ENCODE peak calls at places on chromosomes 12 and 14, in six cellular contexts. One of them, this sample, is unnamed.

GRCh38 chr14:91606851-91607250 is 96.7 kb upstream of the PPP4R3A start:
- DNase-seq in fibroblast of pulmonary artery: peak
- DNase-seq in lower leg skin: no peak
- DNase-seq in fibroblast of lung: no peak
- DNase-seq in ascending aorta: no peak
- DNase-seq in GM12865: no peak
- DNase-seq in this sample: no peak

GRCh38 chr12:61920230-61920629 is 340.0 kb upstream of the USP15 start:
- DNase-seq in lower leg skin: no peak
- DNase-seq in fibroblast of lung: no peak
- DNase-seq in GM12865: no peak
- DNase-seq in fibroblast of pulmonary artery: no peak
- DNase-seq in ascending aorta: no peak
- DNase-seq in this sample: no peak

GRCh38 chr14:92471919-92472318 is 41.7 kb upstream of the RIN3 start:
- DNase-seq in fibroblast of lung: peak
- DNase-seq in fibroblast of pulmonary artery: peak
- DNase-seq in lower leg skin: no peak
- DNase-seq in ascending aorta: no peak
- DNase-seq in GM12865: no peak
- DNase-seq in this sample: no peak

GRCh38 chr14:36281309-36281708 is 39.1 kb downstream of the MBIP start:
- DNase-seq in GM12865: no peak
- DNase-seq in fibroblast of pulmonary artery: peak
- DNase-seq in fibroblast of lung: no peak
- DNase-seq in lower leg skin: no peak
- DNase-seq in ascending aorta: no peak
- DNase-seq in this sample: no peak

GRCh38 chr12:106978035-106978800 is 8.7 kb downstream of the MTERF2 start:
- DNase-seq in fibroblast of lung: peak
- DNase-seq in fibroblast of pulmonary artery: peak
- DNase-seq in GM12865: no peak
- DNase-seq in ascending aorta: no peak
- DNase-seq in lower leg skin: no peak
- DNase-seq in this sample: no peak

GRCh38 chr12:58931518-58931917 is 11.2 kb upstream of the LRIG3 start:
- DNase-seq in ascending aorta: no peak
- DNase-seq in lower leg skin: no peak
- DNase-seq in fibroblast of pulmonary artery: no peak
- DNase-seq in fibroblast of lung: no peak
- DNase-seq in GM12865: no peak
- DNase-seq in this sample: no peak

GRCh38 chr12:105982022-105982421 is 156.7 kb downstream of the NUAK1 start:
- DNase-seq in fibroblast of pulmonary artery: no peak
- DNase-seq in fibroblast of lung: no peak
- DNase-seq in GM12865: no peak
- DNase-seq in ascending aorta: no peak
- DNase-seq in lower leg skin: no peak
- DNase-seq in this sample: no peak

GRCh38 chr12:68821357-68822188 is 13.6 kb downstream of the MDM2 start:
- DNase-seq in fibroblast of pulmonary artery: no peak
- DNase-seq in lower leg skin: no peak
- DNase-seq in GM12865: no peak
- DNase-seq in ascending aorta: no peak
- DNase-seq in fibroblast of lung: no peak
- DNase-seq in this sample: no peak

GRCh38 chr12:122819209-122819805 is 15.9 kb upstream of the HIP1R start:
- DNase-seq in ascending aorta: no peak
- DNase-seq in GM12865: no peak
- DNase-seq in lower leg skin: no peak
- DNase-seq in fibroblast of pulmonary artery: no peak
- DNase-seq in fibroblast of lung: no peak
- DNase-seq in this sample: no peak

GRCh38 chr12:5989621-5990020 is 44.6 kb upstream of the ANO2 start:
- DNase-seq in fibroblast of lung: no peak
- DNase-seq in fibroblast of pulmonary artery: no peak
- DNase-seq in lower leg skin: no peak
- DNase-seq in ascending aorta: no peak
- DNase-seq in GM12865: no peak
- DNase-seq in this sample: no peak

GRCh38 chr14:102988054-102988453 is 65.6 kb downstream of the AMN start:
- DNase-seq in ascending aorta: no peak
- DNase-seq in fibroblast of lung: no peak
- DNase-seq in lower leg skin: no peak
- DNase-seq in GM12865: no peak
- DNase-seq in fibroblast of pulmonary artery: peak
- DNase-seq in this sample: no peak

GRCh38 chr12:13948631-13949030 is 32.8 kb downstream of the GRIN2B start:
- DNase-seq in fibroblast of pulmonary artery: no peak
- DNase-seq in lower leg skin: no peak
- DNase-seq in ascending aorta: no peak
- DNase-seq in fibroblast of lung: no peak
- DNase-seq in GM12865: no peak
- DNase-seq in this sample: no peak

GRCh38 chr14:102507026-102507860 is 2.3 kb downstream of the ANKRD9 start:
- DNase-seq in GM12865: no peak
- DNase-seq in lower leg skin: no peak
- DNase-seq in fibroblast of pulmonary artery: no peak
- DNase-seq in ascending aorta: no peak
- DNase-seq in fibroblast of lung: no peak
- DNase-seq in this sample: no peak

GRCh38 chr14:92633724-92634123 is 114.7 kb downstream of the LGMN start:
- DNase-seq in GM12865: peak
- DNase-seq in fibroblast of lung: peak
- DNase-seq in fibroblast of pulmonary artery: peak
- DNase-seq in ascending aorta: no peak
- DNase-seq in lower leg skin: no peak
- DNase-seq in this sample: no peak

GRCh38 chr14:44742202-44742601 is 219.5 kb downstream of the KLHL28 start:
- DNase-seq in fibroblast of pulmonary artery: no peak
- DNase-seq in ascending aorta: no peak
- DNase-seq in GM12865: no peak
- DNase-seq in lower leg skin: no peak
- DNase-seq in fibroblast of lung: no peak
- DNase-seq in this sample: no peak

GRCh38 chr12:42130670-42131402 is 13.8 kb downstream of the GXYLT1 start:
- DNase-seq in ascending aorta: peak
- DNase-seq in GM12865: no peak
- DNase-seq in fibroblast of pulmonary artery: peak
- DNase-seq in fibroblast of lung: peak
- DNase-seq in lower leg skin: peak
- DNase-seq in this sample: no peak

GRCh38 chr12:94458882-94459772 is 540 bp downstream of the CEP83 start:
- DNase-seq in ascending aorta: no peak
- DNase-seq in GM12865: no peak
- DNase-seq in fibroblast of pulmonary artery: peak
- DNase-seq in lower leg skin: no peak
- DNase-seq in fibroblast of lung: peak
- DNase-seq in this sample: no peak

GRCh38 chr14:101235042-101235871 is 326.0 kb upstream of the DIO3 start:
- DNase-seq in fibroblast of lung: peak
- DNase-seq in ascending aorta: peak
- DNase-seq in GM12865: peak
- DNase-seq in lower leg skin: peak
- DNase-seq in fibroblast of pulmonary artery: peak
- DNase-seq in this sample: no peak

GRCh38 chr12:45216297-45216982 is 545 bp downstream of the ANO6 start:
- DNase-seq in lower leg skin: peak
- DNase-seq in fibroblast of pulmonary artery: peak
- DNase-seq in GM12865: peak
- DNase-seq in fibroblast of lung: peak
- DNase-seq in ascending aorta: peak
- DNase-seq in this sample: peak

GRCh38 chr12:79451988-79452387 is 238.8 kb downstream of the PAWR start:
- DNase-seq in ascending aorta: peak
- DNase-seq in fibroblast of pulmonary artery: peak
- DNase-seq in fibroblast of lung: peak
- DNase-seq in lower leg skin: peak
- DNase-seq in GM12865: no peak
- DNase-seq in this sample: no peak

GRCh38 chr14:101554991-101555668 is 6.2 kb upstream of the DIO3 start:
- DNase-seq in fibroblast of pulmonary artery: no peak
- DNase-seq in fibroblast of lung: no peak
- DNase-seq in GM12865: no peak
- DNase-seq in ascending aorta: no peak
- DNase-seq in lower leg skin: no peak
- DNase-seq in this sample: no peak

GRCh38 chr12:4700621-4701026 is 19.6 kb upstream of the GALNT8 start:
- DNase-seq in fibroblast of pulmonary artery: peak
- DNase-seq in ascending aorta: peak
- DNase-seq in fibroblast of lung: peak
- DNase-seq in GM12865: no peak
- DNase-seq in lower leg skin: no peak
- DNase-seq in this sample: no peak

GRCh38 chr12:130394906-130395305 is 57.2 kb downstream of the PIWIL1 start:
- DNase-seq in ascending aorta: no peak
- DNase-seq in GM12865: no peak
- DNase-seq in fibroblast of pulmonary artery: no peak
- DNase-seq in fibroblast of lung: no peak
- DNase-seq in lower leg skin: no peak
- DNase-seq in this sample: no peak

GRCh38 chr12:89748791-89749190 is 40.2 kb upstream of the ATP2B1 start:
- DNase-seq in fibroblast of lung: no peak
- DNase-seq in ascending aorta: no peak
- DNase-seq in fibroblast of pulmonary artery: no peak
- DNase-seq in lower leg skin: no peak
- DNase-seq in GM12865: no peak
- DNase-seq in this sample: no peak

GRCh38 chr12:57519758-57520007 is 631 bp downstream of the DDIT3 start:
- DNase-seq in ascending aorta: no peak
- DNase-seq in fibroblast of pulmonary artery: no peak
- DNase-seq in fibroblast of lung: no peak
- DNase-seq in GM12865: no peak
- DNase-seq in lower leg skin: no peak
- DNase-seq in this sample: no peak

GRCh38 chr14:57375156-57375555 is 15.2 kb upstream of the NAA30 start:
- DNase-seq in fibroblast of pulmonary artery: no peak
- DNase-seq in fibroblast of lung: no peak
- DNase-seq in lower leg skin: no peak
- DNase-seq in ascending aorta: no peak
- DNase-seq in GM12865: no peak
- DNase-seq in this sample: no peak

GRCh38 chr12:119589087-119589486 is 4.5 kb upstream of the TMEM233 start:
- DNase-seq in fibroblast of pulmonary artery: peak
- DNase-seq in GM12865: peak
- DNase-seq in ascending aorta: no peak
- DNase-seq in fibroblast of lung: peak
- DNase-seq in lower leg skin: no peak
- DNase-seq in this sample: no peak

GRCh38 chr12:121789233-121789781 is 4.2 kb downstream of the RHOF start:
- DNase-seq in ascending aorta: no peak
- DNase-seq in fibroblast of lung: no peak
- DNase-seq in lower leg skin: no peak
- DNase-seq in fibroblast of pulmonary artery: no peak
- DNase-seq in GM12865: peak
- DNase-seq in this sample: peak

GRCh38 chr12:130988261-130989175 is 34.8 kb downstream of the ADGRD1 start:
- DNase-seq in fibroblast of lung: no peak
- DNase-seq in ascending aorta: peak
- DNase-seq in GM12865: no peak
- DNase-seq in lower leg skin: no peak
- DNase-seq in fibroblast of pulmonary artery: no peak
- DNase-seq in this sample: no peak

GRCh38 chr12:29159690-29160089 is 10.6 kb downstream of the FAR2 start:
- DNase-seq in ascending aorta: no peak
- DNase-seq in fibroblast of pulmonary artery: no peak
- DNase-seq in fibroblast of lung: no peak
- DNase-seq in GM12865: no peak
- DNase-seq in lower leg skin: no peak
- DNase-seq in this sample: no peak

GRCh38 chr12:46260153-46260912 is 8.5 kb downstream of the SLC38A1 start:
- DNase-seq in fibroblast of pulmonary artery: peak
- DNase-seq in lower leg skin: no peak
- DNase-seq in fibroblast of lung: peak
- DNase-seq in GM12865: no peak
- DNase-seq in ascending aorta: no peak
- DNase-seq in this sample: no peak

GRCh38 chr12:15856097-15856982 is 25.8 kb upstream of the STRAP start:
- DNase-seq in fibroblast of pulmonary artery: peak
- DNase-seq in GM12865: peak
- DNase-seq in fibroblast of lung: peak
- DNase-seq in lower leg skin: peak
- DNase-seq in ascending aorta: peak
- DNase-seq in this sample: no peak

GRCh38 chr12:15855646-15856045 is 26.5 kb upstream of the STRAP start:
- DNase-seq in fibroblast of pulmonary artery: peak
- DNase-seq in GM12865: no peak
- DNase-seq in lower leg skin: no peak
- DNase-seq in ascending aorta: no peak
- DNase-seq in fibroblast of lung: peak
- DNase-seq in this sample: no peak

GRCh38 chr12:15861404-15861803 is 20.8 kb upstream of the STRAP start:
- DNase-seq in lower leg skin: no peak
- DNase-seq in fibroblast of lung: no peak
- DNase-seq in ascending aorta: no peak
- DNase-seq in fibroblast of pulmonary artery: peak
- DNase-seq in GM12865: no peak
- DNase-seq in this sample: no peak

GRCh38 chr12:15859136-15859535 is 23.1 kb upstream of the STRAP start:
- DNase-seq in fibroblast of pulmonary artery: peak
- DNase-seq in ascending aorta: no peak
- DNase-seq in lower leg skin: no peak
- DNase-seq in fibroblast of lung: no peak
- DNase-seq in GM12865: no peak
- DNase-seq in this sample: no peak

GRCh38 chr12:15858348-15858747 is 23.8 kb upstream of the STRAP start:
- DNase-seq in fibroblast of pulmonary artery: no peak
- DNase-seq in ascending aorta: no peak
- DNase-seq in GM12865: no peak
- DNase-seq in lower leg skin: no peak
- DNase-seq in fibroblast of lung: no peak
- DNase-seq in this sample: no peak
- TF ChIP-seq CTCF in fibroblast of pulmonary artery: peak
- TF ChIP-seq CTCF in ascending aorta: no peak
- TF ChIP-seq CTCF in GM12865: no peak
- TF ChIP-seq CTCF in lower leg skin: no peak
- TF ChIP-seq CTCF in fibroblast of lung: no peak
- TF ChIP-seq CTCF in this sample: no peak

GRCh38 chr14:95156765-95157194 is 549 bp downstream of the DICER1 start:
- DNase-seq in GM12865: peak
- DNase-seq in fibroblast of pulmonary artery: no peak
- DNase-seq in fibroblast of lung: no peak
- DNase-seq in ascending aorta: peak
- DNase-seq in lower leg skin: no peak
- DNase-seq in this sample: no peak
- TF ChIP-seq CTCF in GM12865: no peak
- TF ChIP-seq CTCF in fibroblast of pulmonary artery: no peak
- TF ChIP-seq CTCF in fibroblast of lung: no peak
- TF ChIP-seq CTCF in ascending aorta: no peak
- TF ChIP-seq CTCF in lower leg skin: no peak
- TF ChIP-seq CTCF in this sample: no peak

GRCh38 chr12:100741084-100741711 is 53.4 kb upstream of the ANO4 start:
- DNase-seq in ascending aorta: no peak
- DNase-seq in fibroblast of lung: no peak
- DNase-seq in lower leg skin: no peak
- DNase-seq in GM12865: peak
- DNase-seq in fibroblast of pulmonary artery: peak
- DNase-seq in this sample: no peak
- TF ChIP-seq CTCF in ascending aorta: no peak
- TF ChIP-seq CTCF in fibroblast of lung: peak
- TF ChIP-seq CTCF in lower leg skin: no peak
- TF ChIP-seq CTCF in GM12865: peak
- TF ChIP-seq CTCF in fibroblast of pulmonary artery: peak
- TF ChIP-seq CTCF in this sample: no peak

GRCh38 chr12:17411662-17412061 is 678.3 kb downstream of the RERGL start:
- DNase-seq in GM12865: no peak
- DNase-seq in fibroblast of lung: no peak
- DNase-seq in lower leg skin: no peak
- DNase-seq in fibroblast of pulmonary artery: no peak
- DNase-seq in ascending aorta: no peak
- DNase-seq in this sample: no peak
- TF ChIP-seq CTCF in GM12865: no peak
- TF ChIP-seq CTCF in fibroblast of lung: no peak
- TF ChIP-seq CTCF in lower leg skin: no peak
- TF ChIP-seq CTCF in fibroblast of pulmonary artery: no peak
- TF ChIP-seq CTCF in ascending aorta: no peak
- TF ChIP-seq CTCF in this sample: no peak